ENCODE peak calls at places on chromosomes 13 and 19, in nine cellular contexts. D is NCI-H2171 treated with DMSO at 0.1 percent for 48 hours, S is AG08396, P is type B pancreatic cell, H is AG09319, N is fibroblast of lung, B is NCI-H1436 treated with DMSO at 0.1 percent for 48 hours, J is psoas muscle, C is bronchial epithelial cell. A is an unnamed sample.

GRCh38 chr13:99215466-99215865 is 14.8 kb downstream of the UBAC2 start:
- DNase-seq in D (no peak), S (no peak), P (no peak), H (no peak), N (no peak), B (no peak), J (no peak), C (no peak), A (no peak)

GRCh38 chr19:49196527-49197240 is 39.1 kb downstream of the TRPM4 start:
- DNase-seq in D (no peak), S (no peak), P (no peak), H (no peak), N (peak; percentile 14), B (no peak), J (peak; percentile 64), C (no peak), A (no peak)

GRCh38 chr19:2782357-2782935 is 627 bp downstream of the SGTA start:
- DNase-seq in D (no peak), S (no peak), P (no peak), H (no peak), N (no peak), B (no peak), J (no peak), C (no peak), A (no peak)

GRCh38 chr13:87671824-87672603 is 843 bp downstream of the SLITRK5 start:
- DNase-seq in D (no peak), S (peak; percentile 5), P (no peak), H (no peak), N (no peak), B (no peak), J (no peak), C (no peak), A (peak; percentile 57)

GRCh38 chr13:43545317-43545874 is 241.4 kb downstream of the ENOX1 start:
- DNase-seq in D (no peak), S (no peak), P (no peak), H (no peak), N (no peak), B (no peak), J (no peak), C (no peak), A (no peak)

GRCh38 chr19:48724796-48725753 is 5.5 kb upstream of the MAMSTR start:
- DNase-seq in D (peak; percentile 71), S (peak; percentile 85), P (no peak), H (no peak), N (peak; percentile 81), B (no peak), J (no peak), C (peak; percentile 91), A (no peak)

GRCh38 chr19:10007811-10008211 is 2.5 kb downstream of the COL5A3 start:
- DNase-seq in D (no peak), S (no peak), P (no peak), H (no peak), N (peak; percentile 47), B (no peak), J (peak; percentile 43), C (no peak), A (no peak)

GRCh38 chr19:55467236-55468053 is 2.9 kb upstream of the C19orf85 start:
- DNase-seq in D (no peak), S (peak; percentile 89), P (peak; percentile 77), H (peak; percentile 77), N (peak; percentile 41), B (no peak), J (peak; percentile 74), C (no peak), A (no peak)

GRCh38 chr13:24184265-24184841 is 23.8 kb downstream of the SPATA13 start:
- DNase-seq in D (no peak), S (no peak), P (no peak), H (no peak), N (no peak), B (no peak), J (no peak), C (no peak), A (no peak)

GRCh38 chr19:23273594-23274412 is 23.6 kb upstream of the ZNF724 start:
- DNase-seq in D (peak; percentile 94), S (peak; percentile 94), P (peak; percentile 90), H (peak; percentile 50), N (peak; percentile 85), B (peak; percentile 81), J (peak; percentile 91), C (peak; percentile 82), A (peak; percentile 94)

GRCh38 chr19:29260477-29261317 is 47.7 kb upstream of the UQCRFS1 start:
- DNase-seq in D (peak; percentile 79), S (peak; percentile 40), P (no peak), H (no peak), N (no peak), B (no peak), J (peak; percentile 29), C (no peak), A (peak; percentile 17)

A was measured in coronary artery.